ENCODE peak calls at places on chromosome 10, in six cellular contexts. R, S, N, P, Z and M are unnamed samples. For H3K9me3, the result is how much of the 10 kb centered on the place peaks cover.

GRCh38 chr10:95467162-95467599 is 94.0 kb downstream of the SORBS1 start:
- DNase-seq in R (peak), S (peak), N (peak), P (peak), Z (peak), M (peak)

GRCh38 chr10:97412891-97413304 is 11.8 kb upstream of the RRP12 start:
- DNase-seq in R (no peak), S (no peak), N (no peak), P (no peak), Z (no peak), M (no peak)

GRCh38 chr10:35347899-35348608 is 11.7 kb downstream of the CCNY start:
- DNase-seq in R (no peak), S (no peak), N (no peak), P (no peak), Z (no peak), M (no peak)

GRCh38 chr10:132196178-132197113 is 9.7 kb downstream of the DPYSL4 start:
- DNase-seq in R (no peak), S (no peak), N (no peak), P (peak), Z (no peak), M (no peak)

GRCh38 chr10:91409069-91409868 is 875 bp upstream of the HECTD2 start:
- DNase-seq in R (peak), S (peak), N (peak), P (peak), Z (peak), M (peak)

GRCh38 chr10:125117941-125118630 is 42.3 kb downstream of the CTBP2 start:
- DNase-seq in R (no peak), S (peak), N (peak), P (peak), Z (peak), M (peak)

GRCh38 chr10:133316266-133316665 is 7.6 kb downstream of the ZNF511 start:
- DNase-seq in R (no peak), S (no peak), N (no peak), P (no peak), Z (no peak), M (no peak)

GRCh38 chr10:89563861-89564478 is 28.6 kb upstream of the SLC16A12 start:
- DNase-seq in R (peak), S (peak), N (no peak), P (no peak), Z (no peak), M (no peak)

GRCh38 chr10:104260775-104261115 is 6.1 kb downstream of the GSTO1 start:
- DNase-seq in R (peak), S (peak), N (no peak), P (no peak), Z (no peak), M (no peak)

GRCh38 chr10:16754765-16755164 is 62.5 kb downstream of the RSU1 start:
- DNase-seq in R (no peak), S (no peak), N (no peak), P (peak), Z (peak), M (no peak)

GRCh38 chr10:95290801-95291633 is at the start of gene PDLIM1:
- DNase-seq in R (peak), S (peak), N (peak), P (peak), Z (peak), M (peak)

GRCh38 chr10:133422223-133422820 is 2.1 kb downstream of the SPRN start:
- DNase-seq in R (no peak), S (no peak), N (no peak), P (no peak), Z (no peak), M (no peak)

GRCh38 chr10:75462865-75463264 is 31.4 kb downstream of the LRMDA start:
- DNase-seq in R (no peak), S (no peak), N (no peak), P (no peak), Z (no peak), M (no peak)

GRCh38 chr10:87538092-87538795 is 33.6 kb downstream of the MINPP1 start:
- DNase-seq in R (no peak), S (peak), N (no peak), P (no peak), Z (no peak), M (no peak)

GRCh38 chr10:130857631-130858295 is 453.8 kb downstream of the TCERG1L start:
- DNase-seq in R (no peak), S (no peak), N (no peak), P (no peak), Z (no peak), M (no peak)

GRCh38 chr10:97406064-97406463 is 4.9 kb upstream of the RRP12 start:
- DNase-seq in R (no peak), S (no peak), N (no peak), P (no peak), Z (no peak), M (no peak)

GRCh38 chr10:44036425-44036824 is 348.5 kb downstream of the CXCL12 start:
- DNase-seq in R (no peak), S (no peak), N (no peak), P (no peak), Z (no peak), M (no peak)

GRCh38 chr10:78451592-78451991 is 417.9 kb downstream of the RPS24 start:
- DNase-seq in R (no peak), S (no peak), N (no peak), P (no peak), Z (no peak), M (peak)

GRCh38 chr10:122113161-122113944 is 124.4 kb downstream of the TACC2 start:
- DNase-seq in R (peak), S (peak), N (peak), P (peak), Z (peak), M (peak)

GRCh38 chr10:116274141-116274861 is 1.3 kb upstream of the GFRA1 start:
- DNase-seq in R (peak), S (peak), N (no peak), P (no peak), Z (peak), M (no peak)

GRCh38 chr10:86647773-86648705 is 6.3 kb upstream of the OPN4 start:
- DNase-seq in R (peak), S (peak), N (no peak), P (no peak), Z (no peak), M (no peak)

GRCh38 chr10:62993121-62993520 is 140.0 kb upstream of the NRBF2 start:
- DNase-seq in R (no peak), S (peak), N (no peak), P (no peak), Z (no peak), M (no peak)

GRCh38 chr10:125004571-125005311 is 62.8 kb downstream of the ZRANB1 start:
- DNase-seq in R (no peak), S (no peak), N (no peak), P (no peak), Z (no peak), M (peak)

GRCh38 chr10:33333260-33334169 is 952 bp downstream of the NRP1 start:
- DNase-seq in R (peak), S (peak), N (no peak), P (no peak), Z (no peak), M (no peak)

GRCh38 chr10:86401588-86402282 is 35.1 kb upstream of the GRID1 start:
- DNase-seq in R (no peak), S (peak), N (no peak), P (peak), Z (no peak), M (peak)

GRCh38 chr10:10985361-10985760 is 32.3 kb upstream of the CELF2 start:
- DNase-seq in R (no peak), S (no peak), N (no peak), P (no peak), Z (no peak), M (no peak)

GRCh38 chr10:3720228-3721019 is 64.6 kb downstream of the KLF6 start:
- DNase-seq in R (peak), S (peak), N (peak), P (peak), Z (peak), M (no peak)

GRCh38 chr10:119575506-119575905 is 21.3 kb downstream of the TIAL1 start:
- DNase-seq in R (no peak), S (peak), N (no peak), P (no peak), Z (no peak), M (no peak)

GRCh38 chr10:119575998-119576397 is 20.8 kb downstream of the TIAL1 start:
- DNase-seq in R (no peak), S (no peak), N (no peak), P (no peak), Z (no peak), M (no peak)

GRCh38 chr10:119578355-119578754 is 18.4 kb downstream of the TIAL1 start:
- DNase-seq in R (no peak), S (no peak), N (no peak), P (no peak), Z (no peak), M (no peak)
- H3K27ac ChIP-seq in R (no peak), S (no peak), N (no peak), P (no peak), Z (no peak), M (no peak)

GRCh38 chr10:102407641-102407943 is 11.0 kb downstream of the PSD start:
- DNase-seq in R (no peak), S (no peak), N (no peak), P (no peak), Z (no peak), M (no peak)
- H3K4me3 ChIP-seq in R (no peak), S (no peak), N (no peak), P (no peak), Z (no peak), M (no peak)

DNA sequence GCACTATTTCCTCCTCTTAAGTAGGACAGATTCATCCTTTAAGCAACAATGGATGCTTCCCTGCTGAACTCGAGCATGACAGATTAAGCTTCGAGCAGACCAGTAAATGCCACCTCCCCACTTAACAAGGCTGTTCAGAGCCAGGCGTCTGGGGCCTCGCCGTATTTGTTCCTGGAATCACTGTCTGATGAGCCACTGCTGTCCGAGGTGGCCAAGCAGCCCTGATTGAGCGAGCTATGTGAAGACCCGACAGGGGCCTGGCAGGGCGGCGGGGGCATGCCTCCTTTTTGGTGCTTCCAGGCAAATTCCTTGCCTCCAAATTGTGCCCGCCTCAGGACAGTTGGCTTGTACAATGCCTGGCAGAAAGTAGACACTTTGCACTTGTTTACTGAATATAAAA is 862.6 kb downstream of the NRG3 start:
- DNase-seq in R (no peak), S (no peak), N (no peak), P (no peak), Z (no peak), M (no peak)
- H3K9me3 ChIP-seq in R (under half), S (under half), N (under half), P (under half), Z (under half), M (under half)

DNA sequence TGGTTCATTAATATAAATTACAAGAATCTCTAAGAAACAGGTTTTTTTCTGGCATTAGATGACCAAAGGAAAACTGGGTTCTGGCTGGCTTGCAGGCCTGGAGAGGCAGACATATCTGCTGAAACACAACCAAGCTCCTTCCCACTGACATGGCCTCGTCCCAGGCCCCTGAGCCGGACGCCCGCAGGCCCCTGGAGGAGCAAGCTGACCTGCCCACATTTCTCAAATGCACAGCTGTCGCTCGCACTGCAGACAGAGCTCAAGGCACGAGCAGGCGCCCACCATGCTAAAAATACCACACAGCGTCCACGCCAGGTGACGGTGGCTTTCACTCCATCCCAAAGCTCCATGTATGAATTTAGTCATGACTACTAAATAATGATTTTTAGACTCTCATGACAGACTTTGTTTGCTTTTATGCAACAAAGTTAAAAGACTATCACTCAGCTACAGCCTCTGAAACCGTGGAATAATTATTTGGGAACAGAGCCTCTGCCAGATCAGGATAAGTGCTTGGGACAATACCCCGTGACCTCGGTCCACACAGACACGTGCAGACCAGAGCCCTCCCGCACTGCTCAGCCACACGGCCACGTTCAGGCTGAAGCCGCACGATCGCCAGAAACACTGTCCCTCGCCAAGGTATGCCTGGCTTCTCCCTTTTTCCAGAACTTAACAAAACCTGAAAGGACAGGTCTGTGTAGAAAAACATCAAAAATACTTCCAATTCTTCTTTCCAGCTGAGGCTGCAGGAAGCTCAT is 71.1 kb downstream of the DIP2C start:
- DNase-seq in R (no peak), S (no peak), N (no peak), P (no peak), Z (peak), M (no peak)
- H3K27ac ChIP-seq in R (no peak), S (no peak), N (peak), P (no peak), Z (peak), M (no peak)

DNA sequence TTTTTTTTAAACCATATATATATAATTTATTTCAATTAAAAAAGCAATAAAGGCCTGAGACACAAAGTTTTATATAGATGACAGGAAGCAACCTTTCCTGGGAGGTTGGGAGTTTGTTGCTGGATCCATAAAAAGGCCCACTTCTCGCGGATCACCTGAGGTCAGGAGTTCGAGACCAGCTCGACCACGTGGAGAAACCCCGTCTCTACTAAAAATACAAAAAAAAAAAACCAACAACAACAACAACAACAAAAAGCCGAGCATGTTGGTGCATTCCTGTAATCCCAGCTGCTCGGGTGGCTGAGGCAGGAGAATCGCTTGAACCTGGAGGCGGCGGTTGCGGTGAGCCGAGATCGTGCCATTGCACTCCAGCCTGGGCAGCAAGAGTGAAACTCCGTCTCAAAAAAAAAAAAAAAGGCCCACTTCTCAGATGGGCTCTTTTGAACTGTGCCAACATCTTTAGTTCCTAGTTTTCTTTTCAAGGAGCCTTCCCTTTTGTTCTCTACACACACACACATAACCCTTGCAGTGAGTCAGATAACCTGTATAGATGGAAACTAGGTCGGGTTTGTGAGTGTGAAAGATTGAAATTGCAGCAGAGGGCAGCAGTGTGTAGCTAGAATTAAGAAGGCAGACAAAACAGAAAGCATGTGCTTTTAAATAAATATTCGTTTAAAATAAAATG is 1.2 kb upstream of the SMNDC1 start:
- DNase-seq in R (peak), S (peak), N (peak), P (no peak), Z (no peak), M (peak)
- H3K4me3 ChIP-seq in R (no peak), S (peak), N (no peak), P (no peak), Z (peak), M (no peak)

GRCh38 chr10:21826725-21827124 is 176.8 kb downstream of the DNAJC1 start:
- DNase-seq in R (no peak), S (no peak), N (no peak), P (no peak), Z (no peak), M (no peak)
- H3K9me3 ChIP-seq in R (half or more), S (under half), N (under half), P (under half), Z (half or more), M (under half)

DNA sequence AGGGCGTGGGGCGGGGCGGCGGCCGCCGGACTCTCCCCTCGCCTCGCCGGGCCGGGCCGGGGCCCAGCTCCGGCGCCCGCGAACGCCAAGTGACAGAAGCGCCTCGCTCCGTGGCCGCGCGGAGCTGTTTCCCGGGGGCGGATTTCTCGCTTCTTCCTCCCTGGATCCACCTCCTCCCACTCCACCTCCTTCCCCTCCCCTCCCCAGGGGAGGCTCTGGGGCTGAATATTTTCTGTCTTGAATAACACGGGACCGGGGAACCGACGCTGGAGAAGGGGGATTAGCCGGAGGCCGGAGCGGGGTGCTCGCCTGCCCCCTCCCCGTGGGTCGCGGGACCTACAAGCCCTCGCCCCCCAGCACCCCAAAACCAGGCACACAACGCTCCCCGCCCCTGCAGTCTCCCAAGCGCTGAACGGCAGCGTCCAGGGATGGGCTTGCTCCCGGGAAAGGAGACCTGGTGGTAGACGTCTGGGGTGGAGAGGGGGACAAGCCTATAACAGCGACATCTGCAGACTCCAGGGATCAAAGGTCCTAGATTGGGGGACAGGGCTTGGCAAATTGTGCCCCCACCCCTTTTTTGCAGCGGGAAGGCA is at the start of gene ARHGAP21:
- DNase-seq in R (peak), S (peak), N (peak), P (peak), Z (peak), M (peak)
- H3K27ac ChIP-seq in R (peak), S (peak), N (peak), P (peak), Z (peak), M (peak)

GRCh38 chr10:30000802-30001571 is 58.4 kb downstream of the JCAD start:
- DNase-seq in R (peak), S (peak), N (peak), P (no peak), Z (no peak), M (peak)
- H3K4me3 ChIP-seq in R (no peak), S (peak), N (no peak), P (no peak), Z (no peak), M (no peak)

GRCh38 chr10:18571780-18572179 is 79.6 kb downstream of the NSUN6 start:
- DNase-seq in R (no peak), S (no peak), N (no peak), P (no peak), Z (no peak), M (no peak)

GRCh38 chr10:18576586-18576985 is 74.8 kb downstream of the NSUN6 start:
- DNase-seq in R (no peak), S (no peak), N (no peak), P (no peak), Z (no peak), M (no peak)

GRCh38 chr10:18571076-18571475 is 80.3 kb downstream of the NSUN6 start:
- DNase-seq in R (no peak), S (no peak), N (no peak), P (no peak), Z (no peak), M (no peak)

GRCh38 chr10:18577823-18578685 is 73.3 kb downstream of the NSUN6 start:
- DNase-seq in R (no peak), S (no peak), N (no peak), P (no peak), Z (no peak), M (no peak)

DNA sequence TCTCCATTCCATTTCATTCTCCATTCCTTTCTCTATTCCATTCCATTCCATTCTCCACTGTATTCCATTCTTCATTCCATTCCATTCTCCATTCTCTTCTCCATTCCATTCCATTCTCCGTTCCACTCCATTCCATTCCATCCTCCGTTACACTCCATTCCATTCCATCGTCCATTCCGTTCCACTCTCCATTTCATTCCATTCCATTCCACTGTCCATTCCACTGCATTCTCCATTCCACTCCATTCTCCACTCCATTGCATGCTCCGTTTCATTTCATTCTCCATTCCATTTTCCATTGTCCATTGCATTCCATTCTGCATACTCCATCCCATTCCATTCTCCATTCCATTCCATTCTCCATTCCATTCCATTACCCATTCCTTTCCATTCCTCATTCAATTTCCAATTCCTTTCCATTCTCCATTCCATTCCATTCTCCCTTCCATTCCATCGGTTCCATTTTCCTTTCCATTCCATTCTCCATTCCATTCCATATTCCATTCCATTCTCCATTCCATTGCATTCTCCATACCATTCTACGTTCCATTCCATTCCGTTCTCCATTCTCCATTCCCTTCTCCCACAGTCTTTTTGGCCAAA is 78.3 kb downstream of the NSUN6 start:
- DNase-seq in R (no peak), S (no peak), N (no peak), P (no peak), Z (no peak), M (no peak)
- H3K9me3 ChIP-seq in R (under half), S (under half), N (under half), P (under half), Z (under half), M (under half)

GRCh38 chr10:36764823-36765222 is 360.6 kb upstream of the ANKRD30A start:
- DNase-seq in R (no peak), S (no peak), N (no peak), P (no peak), Z (no peak), M (no peak)
- H3K27ac ChIP-seq in R (no peak), S (no peak), N (no peak), P (no peak), Z (no peak), M (no peak)